ENCODE peak calls at places on chromosomes 3 and 15, in nine cellular contexts. P is stimulated activated CD4-positive, alpha-beta T cell treated with anti-CD3 and anti-CD28 coated beads, Interleukin-2, amount 100 ng/mL, for 48 hours; X is dorsolateral prefrontal cortex; G is heart right ventricle; Z is psoas muscle; L is SK-N-DZ; H is T-helper 9 cell; W is ovary; E is neural progenitor cell. B is an unnamed sample.

GRCh38 chr15:99472416-99473145 is 93.2 kb upstream of the MEF2A start:
- DNase-seq in P (no peak), Z (no peak), W (no peak), G (no peak), H (no peak), L (no peak), E (no peak), X (no peak), B (no peak)

GRCh38 chr3:151460774-151461450 is at the start of gene IGSF10:
- DNase-seq in G (no peak), L (peak; percentile 33), H (no peak), P (no peak), W (peak; percentile 55), Z (no peak), X (no peak), E (peak; percentile 61), B (no peak)

GRCh38 chr3:140555666-140556065 is 122.2 kb upstream of the TRIM42 start:
- DNase-seq in X (no peak), L (no peak), E (no peak), G (no peak), W (no peak), P (no peak), Z (no peak), H (no peak), B (no peak)

GRCh38 chr3:97613139-97613538 is 151.4 kb upstream of the ARL6 start:
- DNase-seq in H (no peak), G (no peak), Z (no peak), P (no peak), E (no peak), W (no peak), X (no peak), L (peak; percentile 24), B (no peak)

GRCh38 chr3:4950351-4950784 is 28.9 kb upstream of the BHLHE40 start:
- DNase-seq in X (no peak), L (no peak), E (no peak), P (no peak), G (no peak), H (no peak), Z (peak; percentile 67), W (peak; percentile 47), B (no peak)

GRCh38 chr3:171417137-171417536 is 43.1 kb downstream of the TNIK start:
- DNase-seq in X (no peak), L (no peak), W (no peak), P (no peak), Z (no peak), G (no peak), H (no peak), E (no peak), B (no peak)

GRCh38 chr15:78422571-78423340 is 15.3 kb upstream of the IREB2 start:
- DNase-seq in G (peak; percentile 52), W (peak; percentile 53), E (peak; percentile 73), P (peak; percentile 54), H (peak; percentile 52), Z (peak; percentile 77), X (peak; percentile 72), L (peak; percentile 74), B (no peak)

GRCh38 chr3:123025642-123026521 is 1.7 kb downstream of the SEMA5B start:
- DNase-seq in P (peak; percentile 1), Z (no peak), E (peak; percentile 82), H (no peak), X (no peak), G (peak; percentile 40), W (peak; percentile 33), L (no peak), B (no peak)

GRCh38 chr3:183766107-183766506 is 59.3 kb downstream of the MAP6D1 start:
- DNase-seq in Z (no peak), H (no peak), L (no peak), P (no peak), X (no peak), G (no peak), W (no peak), E (no peak), B (no peak)

GRCh38 chr15:60612400-60613048 is 133.6 kb upstream of the ICE2 start:
- DNase-seq in G (no peak), E (no peak), Z (no peak), L (no peak), X (no peak), H (no peak), P (no peak), W (no peak), B (no peak)

GRCh38 chr15:51077565-51078153 is 17.0 kb downstream of the TNFAIP8L3 start:
- DNase-seq in L (peak; percentile 13), X (peak; percentile 41), P (peak; percentile 52), W (peak; percentile 89), E (peak; percentile 56), G (peak; percentile 66), H (peak; percentile 4), Z (peak; percentile 78), B (peak; percentile 24)

GRCh38 chr15:68365140-68365745 is 66.7 kb downstream of the ITGA11 start:
- DNase-seq in W (no peak), E (no peak), P (no peak), Z (no peak), L (no peak), G (peak; percentile 55), X (no peak), H (no peak), B (no peak)

GRCh38 chr15:26551473-26551872 is 221.4 kb downstream of the GABRB3 start:
- DNase-seq in P (no peak), L (no peak), H (no peak), E (no peak), X (no peak), Z (no peak), G (no peak), W (no peak), B (no peak)

GRCh38 chr3:25573386-25574171 is 91.1 kb downstream of the TOP2B start:
- DNase-seq in E (no peak), P (no peak), H (no peak), G (no peak), W (no peak), Z (no peak), L (no peak), X (no peak), B (no peak)

GRCh38 chr15:36458406-36458805 is 121.0 kb upstream of the CDIN1 start:
- DNase-seq in W (no peak), P (no peak), X (no peak), Z (no peak), H (no peak), L (no peak), E (no peak), G (no peak), B (no peak)

GRCh38 chr3:18424862-18425640 is at the start of gene SATB1:
- DNase-seq in X (peak; percentile 71), P (no peak), L (peak; percentile 85), G (peak; percentile 92), Z (peak; percentile 90), H (peak; percentile 59), W (peak; percentile 87), E (peak; percentile 90), B (peak; percentile 55)